ENCODE peak calls at places on chromosomes 5 and 9, in ten cellular contexts. L is BE2C, N is fibroblast of the aortic adventitia, I is gastrocnemius medialis, C is A549, T is Peyer's patch, X is neural crest cell, V is nephron progenitor cell, S is Calu3, P is K562. G is an unnamed sample.

GRCh38 chr9:81380504-81380903 is 308.8 kb downstream of the TLE1 start:
- DNase-seq in P (no peak), S (no peak), V (no peak), X (no peak), C (no peak), T (no peak), I (no peak), L (no peak), N (no peak), G (no peak)

GRCh38 chr9:99181621-99182020 is 40.1 kb downstream of the ALG2 start:
- DNase-seq in I (no peak), V (no peak), N (peak; percentile 6), P (no peak), L (no peak), S (no peak), C (no peak), T (no peak), X (no peak), G (peak; percentile 35)

GRCh38 chr9:123415593-123415930 is 59.6 kb downstream of the CRB2 start:
- DNase-seq in P (no peak), C (no peak), N (no peak), L (no peak), I (no peak), X (no peak), S (no peak), V (no peak), T (no peak), G (no peak)

GRCh38 chr5:149935431-149935901 is 9.1 kb downstream of the PDE6A start:
- DNase-seq in X (no peak), C (no peak), S (no peak), N (no peak), V (no peak), T (no peak), L (no peak), I (no peak), P (no peak), G (no peak)

GRCh38 chr9:94082956-94083355 is 1.3 kb upstream of the PTPDC1 start:
- DNase-seq in I (no peak), S (no peak), C (no peak), L (no peak), P (no peak), X (no peak), T (no peak), V (no peak), N (peak; percentile 41), G (no peak)

GRCh38 chr9:7067169-7067568 is 309.4 kb downstream of the KDM4C start:
- DNase-seq in C (no peak), X (no peak), S (no peak), P (peak; percentile 85), N (no peak), T (no peak), L (no peak), V (no peak), I (no peak), G (no peak)

GRCh38 chr5:83321656-83322055 is 149.9 kb upstream of the VCAN start:
- DNase-seq in S (no peak), X (no peak), V (no peak), C (no peak), P (no peak), N (peak; percentile 69), I (no peak), L (no peak), T (no peak), G (peak; percentile 50)

GRCh38 chr9:125949247-125949646 is 202.1 kb downstream of the PBX3 start:
- DNase-seq in X (no peak), T (peak; percentile 55), V (no peak), L (no peak), P (no peak), C (no peak), S (no peak), N (no peak), I (no peak), G (peak; percentile 6)

GRCh38 chr5:6818594-6819512 is 105.6 kb downstream of the TENT4A start:
- DNase-seq in L (no peak), C (no peak), T (no peak), V (no peak), X (no peak), I (no peak), S (no peak), P (no peak), N (no peak), G (no peak)

GRCh38 chr5:78341445-78341844 is 19.0 kb upstream of the SCAMP1 start:
- DNase-seq in V (no peak), C (no peak), X (no peak), T (no peak), L (no peak), I (no peak), N (no peak), P (no peak), S (no peak), G (no peak)

GRCh38 chr9:34127035-34127948 is 794 bp upstream of the DCAF12 start:
- DNase-seq in N (no peak), P (peak; percentile 16), C (no peak), S (no peak), V (no peak), I (no peak), L (no peak), T (no peak), X (peak; percentile 4), G (no peak)

GRCh38 chr9:121662359-121662758 is 10.9 kb downstream of the DAB2IP start:
- DNase-seq in V (no peak), S (no peak), N (no peak), C (no peak), X (no peak), L (no peak), I (no peak), P (no peak), T (no peak), G (no peak)

GRCh38 chr5:77218263-77218662 is 7.8 kb downstream of the PDE8B start:
- DNase-seq in V (no peak), I (no peak), S (no peak), T (no peak), N (no peak), L (peak; percentile 15), C (peak; percentile 30), X (no peak), P (peak; percentile 3), G (no peak)
- TF ChIP-seq CTCF in V (peak; percentile 22), I (no peak), S (no peak), T (no peak), N (no peak), L (peak; percentile 36), C (peak; percentile 14), X (peak; percentile 49), P (no peak), G (peak; percentile 28)

GRCh38 chr9:130989891-130990290 is 19.1 kb upstream of the LAMC3 start:
- DNase-seq in I (no peak), X (no peak), L (no peak), T (no peak), P (no peak), C (no peak), V (no peak), S (no peak), N (no peak), G (no peak)

GRCh38 chr9:130993303-130994030 is 15.5 kb upstream of the LAMC3 start:
- DNase-seq in X (no peak), N (no peak), L (no peak), V (no peak), T (no peak), P (no peak), I (no peak), C (no peak), S (no peak), G (no peak)

GRCh38 chr9:130990362-130991226 is 18.4 kb upstream of the LAMC3 start:
- DNase-seq in T (no peak), L (no peak), N (no peak), C (no peak), I (no peak), V (no peak), P (no peak), S (no peak), X (no peak), G (no peak)

GRCh38 chr9:130992059-130993032 is 16.6 kb upstream of the LAMC3 start:
- DNase-seq in S (no peak), N (no peak), C (no peak), V (no peak), I (no peak), P (no peak), L (no peak), X (no peak), T (no peak), G (no peak)

DNA sequence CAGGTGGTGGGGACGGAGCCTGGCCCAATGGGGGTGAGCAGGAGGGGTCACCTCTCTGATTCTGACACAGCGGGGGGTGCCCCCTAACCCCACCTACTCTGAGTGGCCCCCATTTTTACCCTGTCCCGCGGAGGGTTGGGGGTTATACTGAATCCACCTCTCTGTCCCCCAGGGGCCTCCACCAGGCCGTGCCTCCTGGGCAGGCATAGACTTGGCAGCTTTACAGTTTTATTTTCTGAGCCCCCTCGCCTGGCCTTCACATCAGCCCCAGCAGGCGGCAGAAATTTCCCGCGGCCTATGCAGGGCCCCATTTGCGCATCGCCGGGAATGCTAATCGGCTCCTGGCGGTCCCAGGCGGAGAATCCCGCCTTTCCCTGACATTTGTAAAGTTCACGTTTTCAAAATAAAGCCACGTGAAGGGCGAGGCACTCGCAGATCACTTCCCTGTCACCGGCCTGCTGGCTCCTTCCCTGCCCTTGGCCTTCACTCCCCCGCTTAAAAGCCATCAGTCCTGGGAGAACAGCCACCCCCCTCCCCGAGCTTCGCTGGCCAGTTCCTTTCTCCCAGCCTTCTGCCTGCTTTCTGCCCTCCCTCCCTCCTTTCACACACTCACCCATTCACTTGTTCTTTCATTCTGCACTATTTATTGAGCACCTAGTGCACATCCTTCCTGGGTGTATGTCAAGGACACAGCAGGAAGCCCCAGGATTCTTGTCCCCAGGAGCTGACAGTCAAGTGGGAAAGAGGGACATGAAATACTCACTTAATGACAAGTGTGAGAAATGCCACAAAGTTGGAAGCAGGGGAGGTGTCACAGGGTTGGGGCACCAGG is 17.5 kb upstream of the LAMC3 start:
- DNase-seq in L (no peak), S (no peak), V (peak; percentile 43), C (no peak), X (no peak), P (no peak), T (no peak), I (no peak), N (no peak), G (no peak)
- TF ChIP-seq CTCF in L (no peak), S (no peak), V (no peak), C (no peak), X (no peak), P (no peak), T (no peak), I (no peak), N (no peak), G (no peak)

GRCh38 chr9:120481842-120482241 is 98.1 kb downstream of the CDK5RAP2 start:
- DNase-seq in C (no peak), S (no peak), X (no peak), N (no peak), L (no peak), T (no peak), P (no peak), V (no peak), I (no peak), G (no peak)
- TF ChIP-seq CTCF in C (no peak), S (no peak), X (no peak), N (no peak), L (no peak), T (no peak), P (no peak), V (no peak), I (no peak), G (no peak)

GRCh38 chr5:74336286-74336685 is 304.2 kb downstream of the ENC1 start:
- DNase-seq in V (peak; percentile 25), C (no peak), X (peak; percentile 32), P (no peak), I (no peak), S (no peak), N (no peak), L (peak; percentile 49), T (no peak), G (no peak)
- TF ChIP-seq CTCF in V (peak; percentile 45), C (no peak), X (peak; percentile 56), P (peak; percentile 21), I (no peak), S (no peak), N (no peak), L (peak; percentile 73), T (no peak), G (peak; percentile 16)

GRCh38 chr5:57499262-57500050 is 16.8 kb upstream of the ACTBL2 start:
- DNase-seq in N (peak; percentile 92), X (no peak), P (peak; percentile 42), L (peak; percentile 28), C (peak; percentile 74), T (no peak), V (peak; percentile 17), S (peak; percentile 52), I (no peak), G (peak; percentile 58)
- TF ChIP-seq CTCF in N (peak; percentile 76), X (peak; percentile 85), P (peak; percentile 66), L (peak; percentile 83), C (peak; percentile 92), T (no peak), V (peak; percentile 75), S (peak; percentile 63), I (peak; percentile 40), G (peak; percentile 79)